ENCODE peak calls at places on chromosomes 4 and X, in six cellular contexts. One of them, this sample, is unnamed.

GRCh38 chrX:46298821-46299220 is 246.4 kb downstream of the ZNF674 start:
- DNase-seq in adrenal gland: no peak
- DNase-seq in CD4-positive, alpha-beta T cell: no peak
- DNase-seq in aorta: no peak
- DNase-seq in neuronal stem cell: no peak
- DNase-seq in naive thymus-derived CD4-positive, alpha-beta T cell: no peak
- DNase-seq in this sample: no peak

GRCh38 chr4:1210971-1211370 is 38.0 kb downstream of the CTBP1 start:
- DNase-seq in adrenal gland: no peak
- DNase-seq in CD4-positive, alpha-beta T cell: no peak
- DNase-seq in aorta: peak
- DNase-seq in neuronal stem cell: no peak
- DNase-seq in naive thymus-derived CD4-positive, alpha-beta T cell: no peak
- DNase-seq in this sample: no peak

GRCh38 chr4:132001542-132001941 is 1147.6 kb upstream of the PCDH10 start:
- DNase-seq in adrenal gland: no peak
- DNase-seq in CD4-positive, alpha-beta T cell: no peak
- DNase-seq in aorta: no peak
- DNase-seq in neuronal stem cell: no peak
- DNase-seq in naive thymus-derived CD4-positive, alpha-beta T cell: no peak
- DNase-seq in this sample: no peak

GRCh38 chr4:185903205-185903604 is 91.2 kb upstream of the SORBS2 start:
- DNase-seq in adrenal gland: no peak
- DNase-seq in CD4-positive, alpha-beta T cell: no peak
- DNase-seq in aorta: no peak
- DNase-seq in neuronal stem cell: no peak
- DNase-seq in naive thymus-derived CD4-positive, alpha-beta T cell: no peak
- DNase-seq in this sample: no peak

GRCh38 chrX:56746996-56747395 is 18.0 kb downstream of the NBDY start:
- DNase-seq in adrenal gland: no peak
- DNase-seq in CD4-positive, alpha-beta T cell: no peak
- DNase-seq in aorta: no peak
- DNase-seq in neuronal stem cell: no peak
- DNase-seq in naive thymus-derived CD4-positive, alpha-beta T cell: no peak
- DNase-seq in this sample: no peak

GRCh38 chr4:75477201-75477600 is 37.0 kb downstream of the RCHY1 start:
- DNase-seq in adrenal gland: no peak
- DNase-seq in CD4-positive, alpha-beta T cell: no peak
- DNase-seq in aorta: no peak
- DNase-seq in neuronal stem cell: no peak
- DNase-seq in naive thymus-derived CD4-positive, alpha-beta T cell: no peak
- DNase-seq in this sample: no peak

GRCh38 chr4:25551608-25552007 is 104.0 kb upstream of the SLC34A2 start:
- DNase-seq in adrenal gland: no peak
- DNase-seq in CD4-positive, alpha-beta T cell: no peak
- DNase-seq in aorta: no peak
- DNase-seq in neuronal stem cell: no peak
- DNase-seq in naive thymus-derived CD4-positive, alpha-beta T cell: no peak
- DNase-seq in this sample: no peak

GRCh38 chr4:26321326-26322276 is 787 bp downstream of the RBPJ start:
- DNase-seq in adrenal gland: peak
- DNase-seq in CD4-positive, alpha-beta T cell: peak
- DNase-seq in aorta: peak
- DNase-seq in neuronal stem cell: no peak
- DNase-seq in naive thymus-derived CD4-positive, alpha-beta T cell: peak
- DNase-seq in this sample: peak

GRCh38 chrX:54820737-54821136 is 13.2 kb downstream of the MAGED2 start:
- DNase-seq in adrenal gland: no peak
- DNase-seq in CD4-positive, alpha-beta T cell: no peak
- DNase-seq in aorta: no peak
- DNase-seq in neuronal stem cell: no peak
- DNase-seq in naive thymus-derived CD4-positive, alpha-beta T cell: no peak
- DNase-seq in this sample: no peak

GRCh38 chr4:41280010-41280409 is 23.3 kb downstream of the UCHL1 start:
- DNase-seq in adrenal gland: no peak
- DNase-seq in CD4-positive, alpha-beta T cell: no peak
- DNase-seq in aorta: no peak
- DNase-seq in neuronal stem cell: no peak
- DNase-seq in naive thymus-derived CD4-positive, alpha-beta T cell: no peak
- DNase-seq in this sample: no peak

GRCh38 chr4:159719531-159719930 is 616.7 kb downstream of the RAPGEF2 start:
- DNase-seq in adrenal gland: no peak
- DNase-seq in CD4-positive, alpha-beta T cell: no peak
- DNase-seq in aorta: no peak
- DNase-seq in neuronal stem cell: no peak
- DNase-seq in naive thymus-derived CD4-positive, alpha-beta T cell: no peak
- DNase-seq in this sample: no peak

GRCh38 chr4:159305129-159305528 is 202.2 kb downstream of the RAPGEF2 start:
- DNase-seq in adrenal gland: no peak
- DNase-seq in CD4-positive, alpha-beta T cell: no peak
- DNase-seq in aorta: no peak
- DNase-seq in neuronal stem cell: no peak
- DNase-seq in naive thymus-derived CD4-positive, alpha-beta T cell: no peak
- DNase-seq in this sample: no peak

GRCh38 chr4:169557061-169557636 is 55.2 kb downstream of the NEK1 start:
- DNase-seq in adrenal gland: no peak
- DNase-seq in CD4-positive, alpha-beta T cell: no peak
- DNase-seq in aorta: no peak
- DNase-seq in neuronal stem cell: no peak
- DNase-seq in naive thymus-derived CD4-positive, alpha-beta T cell: no peak
- DNase-seq in this sample: no peak

GRCh38 chrX:118523920-118524319 is 28.3 kb downstream of the DOCK11 start:
- DNase-seq in adrenal gland: no peak
- DNase-seq in CD4-positive, alpha-beta T cell: peak
- DNase-seq in aorta: no peak
- DNase-seq in neuronal stem cell: no peak
- DNase-seq in naive thymus-derived CD4-positive, alpha-beta T cell: peak
- DNase-seq in this sample: no peak

GRCh38 chr4:133096972-133097371 is 52.1 kb upstream of the PCDH10 start:
- DNase-seq in adrenal gland: no peak
- DNase-seq in CD4-positive, alpha-beta T cell: no peak
- DNase-seq in aorta: no peak
- DNase-seq in neuronal stem cell: peak
- DNase-seq in naive thymus-derived CD4-positive, alpha-beta T cell: no peak
- DNase-seq in this sample: no peak

GRCh38 chrX:68801737-68802290 is 27.0 kb upstream of the EFNB1 start:
- DNase-seq in adrenal gland: no peak
- DNase-seq in CD4-positive, alpha-beta T cell: no peak
- DNase-seq in aorta: no peak
- DNase-seq in neuronal stem cell: no peak
- DNase-seq in naive thymus-derived CD4-positive, alpha-beta T cell: no peak
- DNase-seq in this sample: no peak

GRCh38 chr4:24089831-24090531 is 200.1 kb upstream of the PPARGC1A start:
- DNase-seq in adrenal gland: no peak
- DNase-seq in CD4-positive, alpha-beta T cell: no peak
- DNase-seq in aorta: no peak
- DNase-seq in neuronal stem cell: no peak
- DNase-seq in naive thymus-derived CD4-positive, alpha-beta T cell: no peak
- DNase-seq in this sample: no peak

GRCh38 chrX:131571348-131571747 is 27.5 kb downstream of the OR13H1 start:
- DNase-seq in adrenal gland: no peak
- DNase-seq in CD4-positive, alpha-beta T cell: no peak
- DNase-seq in aorta: no peak
- DNase-seq in neuronal stem cell: no peak
- DNase-seq in naive thymus-derived CD4-positive, alpha-beta T cell: no peak
- DNase-seq in this sample: no peak

GRCh38 chr4:141462361-141462760 is 174.0 kb upstream of the IL15 start:
- DNase-seq in adrenal gland: no peak
- DNase-seq in CD4-positive, alpha-beta T cell: no peak
- DNase-seq in aorta: no peak
- DNase-seq in neuronal stem cell: no peak
- DNase-seq in naive thymus-derived CD4-positive, alpha-beta T cell: no peak
- DNase-seq in this sample: no peak

GRCh38 chr4:138670681-138671080 is 344.9 kb upstream of the NOCT start:
- DNase-seq in adrenal gland: no peak
- DNase-seq in CD4-positive, alpha-beta T cell: no peak
- DNase-seq in aorta: no peak
- DNase-seq in neuronal stem cell: no peak
- DNase-seq in naive thymus-derived CD4-positive, alpha-beta T cell: no peak
- DNase-seq in this sample: no peak

GRCh38 chr4:159508917-159509500 is 406.1 kb downstream of the RAPGEF2 start:
- DNase-seq in adrenal gland: no peak
- DNase-seq in CD4-positive, alpha-beta T cell: no peak
- DNase-seq in aorta: no peak
- DNase-seq in neuronal stem cell: no peak
- DNase-seq in naive thymus-derived CD4-positive, alpha-beta T cell: no peak
- DNase-seq in this sample: no peak

GRCh38 chr4:86840858-86841257 is 8.3 kb downstream of the SLC10A6 start:
- DNase-seq in adrenal gland: no peak
- DNase-seq in CD4-positive, alpha-beta T cell: no peak
- DNase-seq in aorta: no peak
- DNase-seq in neuronal stem cell: no peak
- DNase-seq in naive thymus-derived CD4-positive, alpha-beta T cell: no peak
- DNase-seq in this sample: no peak
- H3K27ac ChIP-seq in adrenal gland: no peak
- H3K27ac ChIP-seq in CD4-positive, alpha-beta T cell: no peak
- H3K27ac ChIP-seq in aorta: no peak
- H3K27ac ChIP-seq in neuronal stem cell: no peak
- H3K27ac ChIP-seq in naive thymus-derived CD4-positive, alpha-beta T cell: no peak
- H3K27ac ChIP-seq in this sample: no peak

DNA sequence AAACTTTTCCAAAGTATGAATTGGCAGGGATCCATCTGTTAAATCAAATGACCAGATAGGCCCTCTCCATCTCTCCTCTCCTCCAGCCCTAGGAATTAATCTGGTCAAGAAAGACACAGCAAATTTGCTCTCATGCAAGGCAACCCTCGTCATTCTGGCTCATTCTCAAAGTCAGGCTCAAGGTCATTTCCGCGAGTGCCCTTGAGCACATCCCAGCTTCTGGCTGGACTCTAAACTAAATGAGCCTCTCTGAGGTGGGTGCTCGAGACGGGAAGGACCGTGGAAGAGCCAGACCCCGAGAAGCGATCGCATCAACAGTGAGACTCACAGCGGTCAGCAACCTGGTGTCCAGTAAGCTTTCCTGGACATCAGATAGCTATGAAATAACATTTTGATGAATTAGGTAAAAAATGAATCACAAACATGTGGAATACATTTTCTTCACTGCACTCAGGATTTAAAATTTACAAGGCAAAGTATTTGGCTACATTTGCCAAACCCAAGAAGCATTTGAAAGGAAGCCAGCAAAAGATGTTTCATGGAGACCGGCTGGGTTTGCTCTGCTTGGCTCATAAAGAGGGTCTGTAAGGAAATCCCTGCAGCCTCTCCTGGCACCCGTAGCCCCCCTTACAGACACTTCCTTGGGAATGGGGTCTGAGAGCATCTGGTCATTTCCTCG is 121.0 kb downstream of the ENPP6 start:
- DNase-seq in adrenal gland: no peak
- DNase-seq in CD4-positive, alpha-beta T cell: no peak
- DNase-seq in aorta: no peak
- DNase-seq in neuronal stem cell: no peak
- DNase-seq in naive thymus-derived CD4-positive, alpha-beta T cell: no peak
- DNase-seq in this sample: no peak
- H3K27ac ChIP-seq in adrenal gland: no peak
- H3K27ac ChIP-seq in CD4-positive, alpha-beta T cell: no peak
- H3K27ac ChIP-seq in aorta: no peak
- H3K27ac ChIP-seq in neuronal stem cell: no peak
- H3K27ac ChIP-seq in naive thymus-derived CD4-positive, alpha-beta T cell: no peak
- H3K27ac ChIP-seq in this sample: peak

GRCh38 chr4:155430895-155431467 is 54.2 kb upstream of the MAP9 start:
- DNase-seq in adrenal gland: no peak
- DNase-seq in CD4-positive, alpha-beta T cell: no peak
- DNase-seq in aorta: no peak
- DNase-seq in neuronal stem cell: no peak
- DNase-seq in naive thymus-derived CD4-positive, alpha-beta T cell: no peak
- DNase-seq in this sample: no peak

GRCh38 chr4:155428128-155428527 is 51.4 kb upstream of the MAP9 start:
- DNase-seq in adrenal gland: no peak
- DNase-seq in CD4-positive, alpha-beta T cell: no peak
- DNase-seq in aorta: no peak
- DNase-seq in neuronal stem cell: no peak
- DNase-seq in naive thymus-derived CD4-positive, alpha-beta T cell: no peak
- DNase-seq in this sample: no peak

GRCh38 chr4:155434904-155435303 is 58.1 kb upstream of the MAP9 start:
- DNase-seq in adrenal gland: no peak
- DNase-seq in CD4-positive, alpha-beta T cell: no peak
- DNase-seq in aorta: no peak
- DNase-seq in neuronal stem cell: no peak
- DNase-seq in naive thymus-derived CD4-positive, alpha-beta T cell: no peak
- DNase-seq in this sample: no peak

DNA sequence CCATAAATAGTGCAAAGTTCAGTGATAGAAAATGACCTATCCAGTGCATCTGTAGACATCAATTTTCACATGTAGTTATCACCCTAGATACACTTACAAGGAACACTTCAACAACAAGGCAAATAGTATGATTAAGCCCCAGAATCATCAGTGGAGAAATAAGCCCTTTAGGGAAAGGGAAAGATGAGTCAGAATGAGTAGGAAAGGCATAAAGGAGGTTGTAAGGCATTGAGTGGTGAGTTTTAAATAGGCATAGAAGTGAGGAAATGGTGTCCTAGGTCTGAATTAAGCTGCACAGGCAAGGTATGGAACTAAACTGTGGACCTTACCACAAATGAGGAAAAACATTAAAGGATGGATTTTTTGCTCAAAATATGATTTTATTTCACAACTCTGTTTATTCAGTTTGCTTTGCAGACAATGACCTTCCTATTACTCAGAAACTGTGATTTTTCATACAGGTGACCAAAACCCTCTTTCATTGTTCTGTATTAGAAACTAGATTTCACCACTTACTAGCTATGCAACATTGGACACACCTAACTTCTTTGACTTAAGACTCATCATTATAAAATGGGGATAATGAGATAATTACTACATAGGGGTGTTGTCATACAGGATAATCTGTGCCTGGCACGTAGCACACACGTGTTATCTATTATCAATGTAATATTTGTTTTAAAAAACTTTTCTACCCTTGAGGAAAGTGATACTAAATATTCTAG is 57.0 kb upstream of the MAP9 start:
- DNase-seq in adrenal gland: no peak
- DNase-seq in CD4-positive, alpha-beta T cell: no peak
- DNase-seq in aorta: no peak
- DNase-seq in neuronal stem cell: no peak
- DNase-seq in naive thymus-derived CD4-positive, alpha-beta T cell: no peak
- DNase-seq in this sample: no peak
- H3K27ac ChIP-seq in adrenal gland: no peak
- H3K27ac ChIP-seq in CD4-positive, alpha-beta T cell: no peak
- H3K27ac ChIP-seq in aorta: no peak
- H3K27ac ChIP-seq in neuronal stem cell: no peak
- H3K27ac ChIP-seq in naive thymus-derived CD4-positive, alpha-beta T cell: no peak
- H3K27ac ChIP-seq in this sample: no peak

DNA sequence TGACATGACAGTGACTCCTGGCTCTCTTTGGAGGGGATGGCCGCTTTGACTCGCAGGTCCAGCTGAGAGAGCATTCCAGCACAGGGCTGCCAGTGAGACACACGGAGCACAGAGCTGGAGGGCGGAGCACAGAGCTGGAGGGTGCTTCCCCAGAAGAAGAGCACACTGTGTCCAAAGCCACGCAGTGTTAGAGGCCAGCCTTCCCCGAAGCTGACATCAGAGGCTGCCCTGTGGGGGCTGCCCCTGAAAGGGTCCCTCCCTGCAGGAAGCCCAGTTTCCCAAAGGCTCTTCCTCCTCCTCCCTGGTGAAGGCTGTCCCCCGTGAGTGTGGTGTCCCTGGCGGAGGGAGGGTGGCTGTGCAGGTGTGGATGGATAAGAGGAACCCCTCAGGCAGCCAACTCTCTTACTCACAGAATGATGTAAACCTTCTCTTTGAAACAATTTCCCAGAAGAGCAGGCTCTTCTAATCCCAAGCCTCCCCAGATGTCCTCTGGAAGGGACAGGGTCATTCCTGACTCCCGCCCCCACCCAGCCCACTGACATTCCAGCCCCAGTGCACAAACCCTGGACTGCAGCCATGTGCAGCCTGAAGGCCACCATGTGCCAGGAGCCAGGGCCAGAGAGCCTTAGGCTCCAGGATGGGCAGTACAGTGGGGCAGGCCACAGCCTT is 53.4 kb downstream of the PSAPL1 start:
- DNase-seq in adrenal gland: no peak
- DNase-seq in CD4-positive, alpha-beta T cell: no peak
- DNase-seq in aorta: peak
- DNase-seq in neuronal stem cell: no peak
- DNase-seq in naive thymus-derived CD4-positive, alpha-beta T cell: no peak
- DNase-seq in this sample: no peak
- H3K27ac ChIP-seq in adrenal gland: no peak
- H3K27ac ChIP-seq in CD4-positive, alpha-beta T cell: no peak
- H3K27ac ChIP-seq in aorta: no peak
- H3K27ac ChIP-seq in neuronal stem cell: no peak
- H3K27ac ChIP-seq in naive thymus-derived CD4-positive, alpha-beta T cell: no peak
- H3K27ac ChIP-seq in this sample: no peak

This sample was measured in upper lobe of left lung.